ENCODE peak calls at places on chromosomes 5 and 9, in eight cellular contexts. M is A172; Q is cardiac muscle cell; U is stimulated activated naive CD8-positive, alpha-beta T cell treated with anti-CD3 and anti-CD28 coated beads, Interleukin-15, amount 100 ng/mL, for 72 hours; W is right cardiac atrium; G is cardiac fibroblast; F is progenitor cell of endocrine pancreas; R is pancreas. D is an unnamed sample.

GRCh38 chr5:82664711-82665110 is 386.6 kb upstream of the RPS23 start:
- DNase-seq in M (no peak), Q (no peak), U (no peak), W (no peak), G (no peak), F (no peak), R (no peak), D (no peak)

GRCh38 chr5:107300928-107301327 is 369.8 kb downstream of the EFNA5 start:
- DNase-seq in M (no peak), Q (no peak), U (no peak), W (no peak), G (no peak), F (no peak), R (no peak), D (no peak)

GRCh38 chr9:79912641-79913040 is 340.9 kb downstream of the TLE4 start:
- DNase-seq in M (no peak), Q (no peak), U (no peak), W (no peak), G (peak), F (no peak), R (no peak), D (no peak)

GRCh38 chr5:55773057-55773456 is 35.2 kb downstream of the DDX4 start:
- DNase-seq in M (no peak), Q (no peak), U (no peak), W (no peak), G (no peak), F (no peak), R (no peak), D (no peak)

GRCh38 chr9:15915711-15916110 is 362.9 kb downstream of the CCDC171 start:
- DNase-seq in M (no peak), Q (no peak), U (no peak), W (no peak), G (peak), F (no peak), R (no peak), D (no peak)

GRCh38 chr9:31119882-31120481 is 1264.5 kb upstream of the ACO1 start:
- DNase-seq in M (peak), Q (peak), U (peak), W (no peak), G (peak), F (no peak), R (peak), D (no peak)

GRCh38 chr5:140243855-140244254 is 59.0 kb downstream of the PFDN1 start:
- DNase-seq in M (no peak), Q (no peak), U (no peak), W (no peak), G (no peak), F (no peak), R (peak), D (no peak)

GRCh38 chr9:99807276-99807852 is 14.3 kb upstream of the NR4A3 start:
- DNase-seq in M (peak), Q (peak), U (peak), W (peak), G (peak), F (no peak), R (peak), D (no peak)

GRCh38 chr5:97986069-97986468 is 787.4 kb upstream of the RGMB start:
- DNase-seq in M (peak), Q (no peak), U (no peak), W (no peak), G (peak), F (no peak), R (no peak), D (no peak)

GRCh38 chr9:108809269-108809668 is 46.5 kb downstream of the ACTL7B start:
- DNase-seq in M (no peak), Q (no peak), U (no peak), W (no peak), G (no peak), F (no peak), R (no peak), D (no peak)

GRCh38 chr5:147704544-147704943 is 78.0 kb downstream of the JAKMIP2 start:
- DNase-seq in M (no peak), Q (no peak), U (no peak), W (no peak), G (no peak), F (no peak), R (no peak), D (no peak)

GRCh38 chr5:29852329-29852728 is 1341.2 kb upstream of the CDH6 start:
- DNase-seq in M (no peak), Q (no peak), U (no peak), W (no peak), G (no peak), F (no peak), R (no peak), D (no peak)

GRCh38 chr5:148408092-148408491 is 24.3 kb downstream of the FBXO38 start:
- DNase-seq in M (no peak), Q (no peak), U (no peak), W (no peak), G (no peak), F (no peak), R (no peak), D (no peak)

GRCh38 chr5:160341309-160341874 is 29.0 kb upstream of the CCNJL start:
- DNase-seq in M (no peak), Q (no peak), U (no peak), W (no peak), G (no peak), F (no peak), R (no peak), D (no peak)

GRCh38 chr9:106728860-106729259 is 134.1 kb upstream of the ZNF462 start:
- DNase-seq in M (no peak), Q (no peak), U (no peak), W (no peak), G (no peak), F (no peak), R (no peak), D (no peak)

GRCh38 chr5:170312666-170313065 is 15.1 kb upstream of the LCP2 start:
- DNase-seq in M (peak), Q (no peak), U (peak), W (no peak), G (peak), F (no peak), R (no peak), D (peak)

GRCh38 chr5:123359454-123359853 is 63.7 kb downstream of the CEP120 start:
- DNase-seq in M (no peak), Q (no peak), U (no peak), W (no peak), G (no peak), F (no peak), R (no peak), D (no peak)

GRCh38 chr5:158951461-158951860 is 148.3 kb downstream of the EBF1 start:
- DNase-seq in M (no peak), Q (no peak), U (no peak), W (no peak), G (no peak), F (no peak), R (no peak), D (no peak)

GRCh38 chr5:172984244-172984953 is 828 bp downstream of the ATP6V0E1 start:
- DNase-seq in M (peak), Q (peak), U (peak), W (peak), G (peak), F (peak), R (peak), D (peak)